ENCODE peak calls at places on chromosome 14, in four cellular contexts. Z is adrenal gland, G is NB4, K is suprapubic skin. T is an unnamed sample.

GRCh38 chr14:104294628-104294982 is 156.2 kb downstream of the KIF26A start:
- DNase-seq in K (no peak), Z (peak), G (no peak), T (no peak)

GRCh38 chr14:73173092-73173735 is 36.9 kb downstream of the PSEN1 start:
- DNase-seq in G (peak), Z (no peak), K (no peak), T (no peak)

GRCh38 chr14:99995700-99996356 is 69.4 kb upstream of the EVL start:
- DNase-seq in G (peak), Z (peak), K (no peak), T (peak)

GRCh38 chr14:87691482-87691881 is 301.5 kb downstream of the GALC start:
- DNase-seq in K (no peak), Z (no peak), G (no peak), T (no peak)

GRCh38 chr14:85308531-85309300 is 221.2 kb upstream of the FLRT2 start:
- DNase-seq in K (no peak), Z (no peak), G (no peak), T (no peak)

GRCh38 chr14:57578427-57579220 is 85.0 kb upstream of the CCDC198 start:
- DNase-seq in G (no peak), K (no peak), Z (no peak), T (no peak)

GRCh38 chr14:95935228-95935822 is 58.7 kb downstream of the TUNAR start:
- DNase-seq in Z (no peak), G (peak), K (no peak), T (no peak)

GRCh38 chr14:53356361-53357150 is 203.4 kb upstream of the DDHD1 start:
- DNase-seq in K (no peak), Z (no peak), G (no peak), T (no peak)

GRCh38 chr14:85599939-85600338 is 70.0 kb downstream of the FLRT2 start:
- DNase-seq in Z (no peak), G (peak), K (no peak), T (no peak)

GRCh38 chr14:92507174-92507768 is 6.3 kb upstream of the RIN3 start:
- DNase-seq in K (no peak), Z (no peak), G (peak), T (no peak)

GRCh38 chr14:23385840-23386657 is 9.2 kb downstream of the CMTM5 start:
- DNase-seq in K (no peak), G (no peak), Z (no peak), T (no peak)

GRCh38 chr14:89349196-89350008 is 67.6 kb downstream of the FOXN3 start:
- DNase-seq in G (no peak), K (no peak), Z (peak), T (no peak)

GRCh38 chr14:23468704-23469126 is 788 bp upstream of the NGDN start:
- DNase-seq in G (no peak), K (no peak), Z (no peak), T (no peak)

GRCh38 chr14:25049127-25049558 is 804 bp downstream of the STXBP6 start:
- DNase-seq in G (no peak), Z (no peak), K (no peak), T (peak)

GRCh38 chr14:99424306-99424877 is 56.3 kb downstream of the SETD3 start:
- DNase-seq in K (no peak), Z (no peak), G (no peak), T (no peak)

GRCh38 chr14:92986254-92987147 is 63.6 kb downstream of the CHGA start:
- DNase-seq in G (no peak), Z (peak), K (no peak), T (peak)

GRCh38 chr14:104721704-104722431 is 2.2 kb upstream of the ADSS1 start:
- DNase-seq in Z (peak), K (no peak), G (no peak), T (no peak)

GRCh38 chr14:64943556-64943955 is 1.0 kb upstream of the GPX2 start:
- DNase-seq in K (no peak), Z (peak), G (no peak), T (no peak)
- TF ChIP-seq POLR2A in K (no peak), Z (no peak), G (no peak), T (no peak)

DNA sequence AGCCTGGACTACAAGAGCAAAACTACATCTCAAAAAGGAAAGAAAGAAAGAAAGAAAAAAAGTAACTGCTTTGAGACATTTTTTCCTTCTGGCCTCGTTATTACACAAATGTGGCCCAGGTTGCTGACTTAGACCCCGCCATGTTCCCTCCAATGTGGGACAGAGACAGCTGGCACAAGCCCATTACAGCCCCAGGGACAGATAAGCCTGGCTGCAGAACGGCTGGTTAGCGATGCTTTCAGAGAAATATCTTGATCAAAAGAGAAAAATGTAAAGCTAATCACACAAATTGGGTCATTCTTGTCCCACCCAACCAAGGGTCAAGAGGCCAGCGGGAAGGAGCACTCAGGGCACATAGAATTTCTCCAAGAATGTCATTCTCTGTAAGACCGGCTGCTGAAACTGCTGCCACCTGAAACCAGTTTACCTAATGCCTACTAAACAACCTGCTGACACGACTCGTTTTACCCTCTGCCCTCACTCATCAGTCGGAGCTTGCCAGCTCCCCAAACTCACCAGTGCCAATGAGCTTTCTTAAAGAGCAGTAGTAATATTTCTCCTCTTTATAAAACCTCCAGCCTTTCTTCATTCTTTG is 63.1 kb downstream of the TNFAIP2 start:
- DNase-seq in K (no peak), G (no peak), Z (no peak), T (no peak)
- TF ChIP-seq POLR2A in K (no peak), G (no peak), Z (no peak), T (no peak)

GRCh38 chr14:70886421-70887206 is 20.6 kb upstream of the PCNX1 start:
- DNase-seq in K (no peak), Z (no peak), G (peak), T (no peak)
- TF ChIP-seq POLR2A in K (no peak), Z (no peak), G (peak), T (no peak)

GRCh38 chr14:106846218-106846617 is 1319.8 kb downstream of the TMEM121 start:
- DNase-seq in K (no peak), G (no peak), Z (no peak), T (no peak)
- TF ChIP-seq POLR2A in K (no peak), G (no peak), Z (no peak), T (no peak)

GRCh38 chr14:35973770-35974169 is 147.6 kb downstream of the BRMS1L start:
- DNase-seq in Z (no peak), K (no peak), G (no peak), T (no peak)

GRCh38 chr14:35975814-35976213 is 149.7 kb downstream of the BRMS1L start:
- DNase-seq in Z (no peak), G (no peak), K (no peak), T (no peak)

GRCh38 chr14:35978561-35978960 is 152.4 kb downstream of the BRMS1L start:
- DNase-seq in Z (no peak), G (no peak), K (no peak), T (no peak)
- TF ChIP-seq POLR2A in Z (no peak), G (no peak), K (no peak), T (no peak)

DNA sequence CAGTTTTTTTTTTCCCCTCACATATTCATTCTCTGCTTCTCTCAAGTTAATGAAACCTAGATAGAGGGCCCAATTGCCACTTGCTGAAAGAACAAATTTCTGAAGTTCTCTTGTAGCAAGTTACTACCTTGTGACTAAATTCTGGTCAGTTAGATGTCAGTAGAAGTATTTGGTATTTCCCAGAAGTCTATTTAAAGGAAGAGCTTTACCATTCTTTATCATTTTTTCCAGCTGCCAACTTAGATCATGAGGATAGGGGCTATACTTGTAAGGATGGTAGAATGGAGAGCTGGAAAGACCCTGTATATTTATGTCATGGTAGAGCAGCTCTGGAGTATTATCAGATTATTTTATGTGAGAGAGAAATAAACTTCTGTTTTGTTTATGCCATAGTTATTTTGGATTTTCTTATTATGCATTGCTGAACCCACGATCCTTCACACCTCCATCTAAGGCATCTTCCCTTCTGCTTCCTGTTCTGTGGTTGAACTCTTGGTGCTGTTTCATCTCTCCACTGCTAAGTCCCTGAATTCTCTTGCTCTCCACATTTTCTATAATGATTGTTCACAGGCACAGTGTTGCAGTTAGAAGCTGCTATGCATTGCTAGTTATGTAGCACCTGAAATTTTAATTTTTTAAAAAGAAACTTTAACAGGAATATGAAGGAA is 25.9 kb downstream of the FUT8 start:
- DNase-seq in G (no peak), K (no peak), Z (no peak), T (no peak)
- TF ChIP-seq POLR2A in G (no peak), K (no peak), Z (no peak), T (no peak)

GRCh38 chr14:76919811-76920571 is 93.8 kb downstream of the LRRC74A start:
- DNase-seq in Z (peak), K (no peak), G (peak), T (no peak)

GRCh38 chr14:76918176-76918750 is 92.1 kb downstream of the LRRC74A start:
- DNase-seq in Z (peak), G (peak), K (peak), T (peak)

GRCh38 chr14:76919431-76919810 is 93.2 kb downstream of the LRRC74A start:
- DNase-seq in K (no peak), G (no peak), Z (no peak), T (peak)

GRCh38 chr14:76917759-76918175 is 91.6 kb downstream of the LRRC74A start:
- DNase-seq in Z (peak), K (no peak), G (no peak), T (peak)

DNA sequence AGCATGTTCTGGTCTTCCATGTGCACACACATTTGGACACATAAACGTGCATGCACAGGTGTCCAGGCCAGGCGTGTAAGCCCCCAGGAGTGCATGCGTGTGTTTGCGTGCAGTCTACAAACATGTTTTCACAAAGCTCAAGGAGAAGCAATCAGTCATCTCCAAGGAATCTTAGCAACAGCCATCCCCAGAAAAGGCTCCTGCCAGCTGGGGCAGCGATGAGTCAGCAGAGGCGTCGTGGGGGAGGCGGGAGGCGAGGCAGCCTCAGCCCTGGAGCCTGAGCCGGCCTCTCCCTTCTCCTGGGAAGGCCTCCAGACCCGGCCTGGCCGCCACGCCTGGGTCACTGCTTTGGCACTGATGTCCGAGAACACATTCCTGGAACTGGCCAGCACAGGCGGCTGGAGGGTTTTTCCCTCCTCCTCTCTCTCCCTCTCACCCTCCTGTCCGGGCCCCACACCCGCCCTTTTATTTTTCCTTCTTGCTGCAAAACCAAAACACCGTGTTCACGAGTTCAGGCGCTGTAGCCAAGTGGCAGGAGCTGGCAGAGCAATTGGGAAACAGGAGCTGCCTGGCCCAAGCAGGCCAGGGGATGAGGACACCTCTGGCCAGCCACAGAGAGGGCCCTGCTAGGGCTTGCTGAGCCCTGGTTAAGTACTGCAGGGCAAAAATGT is 92.7 kb downstream of the LRRC74A start:
- DNase-seq in Z (peak), G (peak), K (peak), T (peak)
- TF ChIP-seq POLR2A in Z (peak), G (no peak), K (no peak), T (no peak)

DNA sequence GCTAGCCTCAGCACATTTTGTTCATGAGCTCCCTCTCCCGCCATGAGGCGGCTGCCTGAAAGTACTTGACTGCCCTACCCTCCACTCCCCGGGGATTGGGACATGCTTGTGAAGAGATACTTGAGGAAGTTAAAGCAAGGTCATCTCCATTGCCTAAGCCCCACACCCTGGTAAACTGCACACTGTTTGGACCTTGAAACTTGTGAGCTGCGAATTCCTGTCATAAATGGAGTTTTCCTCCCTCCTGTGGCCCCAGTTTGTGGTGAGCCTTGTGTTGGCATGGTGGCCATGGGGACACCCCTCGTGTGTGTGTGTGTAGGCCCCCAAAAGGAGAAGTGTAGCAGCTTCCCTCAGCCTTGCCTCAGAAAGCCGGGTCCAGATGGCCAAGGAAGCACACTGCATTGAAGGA is 395.5 kb downstream of the ZFP36L1 start:
- DNase-seq in K (peak), G (peak), Z (peak), T (no peak)
- TF ChIP-seq POLR2A in K (no peak), G (no peak), Z (no peak), T (no peak)